ENCODE peak calls at places on chromosomes 1 and 21, in five cellular contexts. N is IMR-90; K is CD4-positive, alpha-beta T cell; B is cardiac septum; Z is sciatic nerve. X is an unnamed sample.

GRCh38 chr1:99756598-99756997 is 9.8 kb downstream of the FRRS1 start:
- DNase-seq in K (no peak), N (peak; percentile 64), Z (no peak), B (no peak), X (no peak)

GRCh38 chr1:222525956-222526355 is 21.9 kb downstream of the HHIPL2 start:
- DNase-seq in Z (no peak), B (no peak), N (no peak), K (no peak), X (no peak)

GRCh38 chr1:208851376-208851775 is 607.2 kb upstream of the PLXNA2 start:
- DNase-seq in B (no peak), K (no peak), Z (no peak), N (no peak), X (no peak)

GRCh38 chr1:41631154-41631553 is 146.7 kb upstream of the EDN2 start:
- DNase-seq in K (no peak), B (no peak), Z (no peak), N (no peak), X (peak; percentile 75)

GRCh38 chr1:154784924-154785531 is 85.1 kb downstream of the KCNN3 start:
- DNase-seq in Z (no peak), K (peak; percentile 54), N (no peak), B (no peak), X (no peak)

GRCh38 chr1:221994939-221995338 is 253.1 kb upstream of the DUSP10 start:
- DNase-seq in Z (no peak), N (peak; percentile 97), B (no peak), K (no peak), X (no peak)

GRCh38 chr1:222334026-222334680 is 213.8 kb downstream of the HHIPL2 start:
- DNase-seq in K (no peak), N (peak; percentile 85), B (no peak), Z (no peak), X (no peak)

GRCh38 chr1:51636765-51637522 is 20.1 kb downstream of the OSBPL9 start:
- DNase-seq in B (no peak), K (no peak), N (peak; percentile 91), Z (no peak), X (no peak)

GRCh38 chr21:38751379-38752050 is 54.2 kb upstream of the ETS2 start:
- DNase-seq in K (no peak), B (peak; percentile 86), Z (peak; percentile 82), N (no peak), X (no peak)

GRCh38 chr1:9473032-9473792 is 66.1 kb upstream of the SLC25A33 start:
- DNase-seq in K (no peak), B (no peak), Z (peak; percentile 70), N (peak; percentile 95), X (no peak)

GRCh38 chr21:39208624-39209333 is 25.5 kb upstream of the PSMG1 start:
- DNase-seq in B (no peak), Z (no peak), N (peak; percentile 21), K (no peak), X (no peak)

GRCh38 chr1:31201871-31202270 is 37.8 kb downstream of the NKAIN1 start:
- DNase-seq in K (no peak), Z (no peak), B (no peak), N (no peak), X (no peak)

GRCh38 chr1:98388431-98388830 is 273.1 kb upstream of the SNX7 start:
- DNase-seq in Z (no peak), K (no peak), B (no peak), N (peak; percentile 83), X (no peak)

GRCh38 chr21:43812139-43812821 is 22.9 kb downstream of the RRP1 start:
- DNase-seq in Z (no peak), B (no peak), N (no peak), K (no peak), X (no peak)

GRCh38 chr21:26095131-26095530 is 75.4 kb downstream of the APP start:
- DNase-seq in B (no peak), K (no peak), N (no peak), Z (no peak), X (no peak)

GRCh38 chr1:30257322-30257721 is 466.1 kb downstream of the MATN1 start:
- DNase-seq in Z (no peak), N (no peak), B (peak; percentile 17), K (no peak), X (peak; percentile 84)

GRCh38 chr1:175207971-175208370 is 15.4 kb upstream of the KIAA0040 start:
- DNase-seq in Z (no peak), K (no peak), N (no peak), B (no peak), X (no peak)

GRCh38 chr1:18234790-18235242 is 127.2 kb downstream of the IGSF21 start:
- DNase-seq in K (no peak), B (no peak), N (peak; percentile 3), Z (no peak), X (no peak)

GRCh38 chr21:41656946-41657525 is 109.8 kb downstream of the RIPK4 start:
- DNase-seq in N (no peak), B (no peak), K (no peak), Z (no peak), X (peak; percentile 51)

GRCh38 chr1:230350208-230350921 is 75.8 kb downstream of the PGBD5 start:
- DNase-seq in K (no peak), Z (no peak), N (peak; percentile 6), B (no peak), X (no peak)

GRCh38 chr1:191760016-191760415 is 398.2 kb upstream of the RGS18 start:
- DNase-seq in Z (no peak), B (no peak), K (no peak), N (no peak), X (no peak)

GRCh38 chr1:244341455-244342450 is 110.0 kb downstream of the ADSS2 start:
- DNase-seq in N (no peak), K (no peak), B (no peak), Z (no peak), X (no peak)

GRCh38 chr1:246065592-246065991 is 441.5 kb downstream of the SMYD3 start:
- DNase-seq in Z (no peak), K (no peak), N (no peak), B (no peak), X (no peak)

GRCh38 chr21:43917515-43918384 is 52.7 kb downstream of the AGPAT3 start:
- DNase-seq in K (peak; percentile 18), N (no peak), B (peak; percentile 19), Z (no peak), X (no peak)

GRCh38 chr1:118366296-118366695 is 181.3 kb upstream of the SPAG17 start:
- DNase-seq in N (no peak), B (no peak), K (no peak), Z (no peak), X (no peak)

GRCh38 chr21:40049031-40049958 is 182.1 kb downstream of the PCP4 start:
- DNase-seq in K (no peak), N (peak; percentile 11), B (no peak), Z (no peak), X (no peak)

GRCh38 chr1:193338194-193338593 is 151.8 kb upstream of the B3GALT2 start:
- DNase-seq in K (no peak), B (no peak), N (peak; percentile 64), Z (no peak), X (no peak)

GRCh38 chr1:50667272-50667671 is 244.0 kb upstream of the DMRTA2 start:
- DNase-seq in Z (no peak), K (no peak), N (no peak), B (no peak), X (no peak)

GRCh38 chr1:201476670-201477344 is 7.8 kb upstream of the PHLDA3 start:
- DNase-seq in N (no peak), Z (no peak), K (no peak), B (no peak), X (no peak)

GRCh38 chr1:2072109-2072806 is 22.0 kb downstream of the PRKCZ start:
- DNase-seq in B (no peak), N (no peak), Z (no peak), K (no peak), X (no peak)

GRCh38 chr1:44808063-44808937 is at the start of gene BTBD19:
- DNase-seq in Z (peak; percentile 93), N (peak; percentile 91), K (no peak), B (peak; percentile 90), X (no peak)

GRCh38 chr21:28272272-28272992 is 720.2 kb downstream of the LTN1 start:
- DNase-seq in N (peak; percentile 51), B (no peak), Z (no peak), K (no peak), X (no peak)